ENCODE peak calls at places on chromosomes 12 and 14, in five cellular contexts. One of them, this sample, is unnamed.

GRCh38 chr14:51138353-51139103 is 43.6 kb upstream of the TRIM9 start:
- DNase-seq in neuronal stem cell: no peak
- DNase-seq in HepG2: no peak
- DNase-seq in tibial nerve: no peak
- DNase-seq in astrocyte: no peak
- DNase-seq in this sample: no peak

GRCh38 chr14:92546347-92547053 is 32.9 kb downstream of the RIN3 start:
- DNase-seq in neuronal stem cell: no peak
- DNase-seq in astrocyte: peak; percentile 59
- DNase-seq in HepG2: no peak
- DNase-seq in tibial nerve: no peak
- DNase-seq in this sample: no peak

GRCh38 chr12:59036341-59036740 is 116.0 kb upstream of the LRIG3 start:
- DNase-seq in HepG2: no peak
- DNase-seq in astrocyte: no peak
- DNase-seq in tibial nerve: no peak
- DNase-seq in neuronal stem cell: no peak
- DNase-seq in this sample: no peak

GRCh38 chr12:50933459-50934124 is 18.8 kb upstream of the HIGD1C start:
- DNase-seq in HepG2: peak; percentile 70
- DNase-seq in neuronal stem cell: no peak
- DNase-seq in tibial nerve: no peak
- DNase-seq in astrocyte: no peak
- DNase-seq in this sample: no peak

GRCh38 chr14:102164964-102165363 is 25.3 kb downstream of the WDR20 start:
- DNase-seq in HepG2: no peak
- DNase-seq in tibial nerve: no peak
- DNase-seq in astrocyte: no peak
- DNase-seq in neuronal stem cell: no peak
- DNase-seq in this sample: no peak

GRCh38 chr12:76383988-76384387 is 35.8 kb upstream of the BBS10 start:
- DNase-seq in neuronal stem cell: no peak
- DNase-seq in astrocyte: no peak
- DNase-seq in tibial nerve: no peak
- DNase-seq in HepG2: no peak
- DNase-seq in this sample: no peak

GRCh38 chr14:96225745-96226151 is 21.1 kb downstream of the BDKRB2 start:
- DNase-seq in astrocyte: peak; percentile 81
- DNase-seq in tibial nerve: no peak
- DNase-seq in HepG2: peak; percentile 7
- DNase-seq in neuronal stem cell: no peak
- DNase-seq in this sample: no peak

GRCh38 chr14:104268725-104269436 is 130.5 kb downstream of the KIF26A start:
- DNase-seq in HepG2: no peak
- DNase-seq in astrocyte: no peak
- DNase-seq in tibial nerve: no peak
- DNase-seq in neuronal stem cell: no peak
- DNase-seq in this sample: no peak

GRCh38 chr14:67473290-67474082 is 15.0 kb downstream of the TMEM229B start:
- DNase-seq in tibial nerve: no peak
- DNase-seq in HepG2: no peak
- DNase-seq in astrocyte: no peak
- DNase-seq in neuronal stem cell: no peak
- DNase-seq in this sample: no peak

GRCh38 chr14:58272589-58273372 is 25.6 kb upstream of the ARID4A start:
- DNase-seq in tibial nerve: no peak
- DNase-seq in astrocyte: peak; percentile 32
- DNase-seq in HepG2: peak; percentile 98
- DNase-seq in neuronal stem cell: no peak
- DNase-seq in this sample: no peak

GRCh38 chr14:105144666-105145380 is 23.8 kb downstream of the JAG2 start:
- DNase-seq in HepG2: no peak
- DNase-seq in neuronal stem cell: no peak
- DNase-seq in tibial nerve: no peak
- DNase-seq in astrocyte: no peak
- DNase-seq in this sample: no peak

GRCh38 chr12:90938451-90938850 is 16.5 kb downstream of the CCER1 start:
- DNase-seq in HepG2: no peak
- DNase-seq in astrocyte: peak; percentile 78
- DNase-seq in neuronal stem cell: no peak
- DNase-seq in tibial nerve: no peak
- DNase-seq in this sample: no peak

GRCh38 chr14:103091041-103091882 is 3.3 kb upstream of the EXOC3L4 start:
- DNase-seq in neuronal stem cell: peak; percentile 45
- DNase-seq in astrocyte: no peak
- DNase-seq in tibial nerve: no peak
- DNase-seq in HepG2: no peak
- DNase-seq in this sample: peak; percentile 42

GRCh38 chr12:92047058-92047826 is 98.4 kb downstream of the BTG1 start:
- DNase-seq in HepG2: no peak
- DNase-seq in tibial nerve: no peak
- DNase-seq in neuronal stem cell: no peak
- DNase-seq in astrocyte: no peak
- DNase-seq in this sample: no peak

GRCh38 chr14:34018564-34019244 is 67.8 kb upstream of the EGLN3 start:
- DNase-seq in HepG2: no peak
- DNase-seq in astrocyte: no peak
- DNase-seq in neuronal stem cell: no peak
- DNase-seq in tibial nerve: peak; percentile 30
- DNase-seq in this sample: no peak

GRCh38 chr12:130354407-130354806 is 16.7 kb downstream of the PIWIL1 start:
- DNase-seq in HepG2: no peak
- DNase-seq in astrocyte: no peak
- DNase-seq in tibial nerve: no peak
- DNase-seq in neuronal stem cell: no peak
- DNase-seq in this sample: no peak

GRCh38 chr12:26434299-26434915 is 239.0 kb downstream of the SSPN start:
- DNase-seq in astrocyte: peak; percentile 26
- DNase-seq in neuronal stem cell: peak; percentile 21
- DNase-seq in HepG2: peak; percentile 48
- DNase-seq in tibial nerve: no peak
- DNase-seq in this sample: no peak

GRCh38 chr14:99879401-99880295 is 86.4 kb downstream of the EML1 start:
- DNase-seq in astrocyte: peak; percentile 79
- DNase-seq in neuronal stem cell: no peak
- DNase-seq in tibial nerve: no peak
- DNase-seq in HepG2: no peak
- DNase-seq in this sample: no peak

GRCh38 chr12:24537241-24537860 is 411.6 kb downstream of the BCAT1 start:
- DNase-seq in astrocyte: no peak
- DNase-seq in neuronal stem cell: no peak
- DNase-seq in tibial nerve: no peak
- DNase-seq in HepG2: no peak
- DNase-seq in this sample: no peak

GRCh38 chr14:26598081-26598671 is 343 bp upstream of the NOVA1 start:
- DNase-seq in tibial nerve: peak; percentile 77
- DNase-seq in HepG2: peak; percentile 77
- DNase-seq in neuronal stem cell: peak; percentile 98
- DNase-seq in astrocyte: peak; percentile 81
- DNase-seq in this sample: peak; percentile 64

GRCh38 chr14:100885196-100886030 is 18.1 kb downstream of the RTL1 start:
- DNase-seq in astrocyte: no peak
- DNase-seq in tibial nerve: no peak
- DNase-seq in HepG2: no peak
- DNase-seq in neuronal stem cell: no peak
- DNase-seq in this sample: no peak

GRCh38 chr14:63134801-63135200 is 69.4 kb upstream of the RHOJ start:
- DNase-seq in tibial nerve: no peak
- DNase-seq in neuronal stem cell: peak; percentile 4
- DNase-seq in HepG2: no peak
- DNase-seq in astrocyte: peak; percentile 24
- DNase-seq in this sample: no peak

GRCh38 chr12:108583971-108584370 is 13.9 kb downstream of the TMEM119 start:
- DNase-seq in HepG2: no peak
- DNase-seq in astrocyte: no peak
- DNase-seq in tibial nerve: no peak
- DNase-seq in neuronal stem cell: no peak
- DNase-seq in this sample: no peak

GRCh38 chr14:65144170-65144569 is 41.9 kb upstream of the MAX start:
- DNase-seq in tibial nerve: no peak
- DNase-seq in astrocyte: no peak
- DNase-seq in HepG2: no peak
- DNase-seq in neuronal stem cell: no peak
- DNase-seq in this sample: no peak

GRCh38 chr12:79998554-79998953 is 63.7 kb upstream of the PPP1R12A start:
- DNase-seq in HepG2: no peak
- DNase-seq in astrocyte: no peak
- DNase-seq in tibial nerve: no peak
- DNase-seq in neuronal stem cell: no peak
- DNase-seq in this sample: no peak

GRCh38 chr12:116213014-116213413 is 64.5 kb downstream of the MED13L start:
- DNase-seq in tibial nerve: no peak
- DNase-seq in neuronal stem cell: no peak
- DNase-seq in HepG2: no peak
- DNase-seq in astrocyte: no peak
- DNase-seq in this sample: no peak

GRCh38 chr14:66563731-66564130 is 55.8 kb downstream of the GPHN start:
- DNase-seq in tibial nerve: no peak
- DNase-seq in HepG2: no peak
- DNase-seq in neuronal stem cell: no peak
- DNase-seq in astrocyte: no peak
- DNase-seq in this sample: no peak

DNA sequence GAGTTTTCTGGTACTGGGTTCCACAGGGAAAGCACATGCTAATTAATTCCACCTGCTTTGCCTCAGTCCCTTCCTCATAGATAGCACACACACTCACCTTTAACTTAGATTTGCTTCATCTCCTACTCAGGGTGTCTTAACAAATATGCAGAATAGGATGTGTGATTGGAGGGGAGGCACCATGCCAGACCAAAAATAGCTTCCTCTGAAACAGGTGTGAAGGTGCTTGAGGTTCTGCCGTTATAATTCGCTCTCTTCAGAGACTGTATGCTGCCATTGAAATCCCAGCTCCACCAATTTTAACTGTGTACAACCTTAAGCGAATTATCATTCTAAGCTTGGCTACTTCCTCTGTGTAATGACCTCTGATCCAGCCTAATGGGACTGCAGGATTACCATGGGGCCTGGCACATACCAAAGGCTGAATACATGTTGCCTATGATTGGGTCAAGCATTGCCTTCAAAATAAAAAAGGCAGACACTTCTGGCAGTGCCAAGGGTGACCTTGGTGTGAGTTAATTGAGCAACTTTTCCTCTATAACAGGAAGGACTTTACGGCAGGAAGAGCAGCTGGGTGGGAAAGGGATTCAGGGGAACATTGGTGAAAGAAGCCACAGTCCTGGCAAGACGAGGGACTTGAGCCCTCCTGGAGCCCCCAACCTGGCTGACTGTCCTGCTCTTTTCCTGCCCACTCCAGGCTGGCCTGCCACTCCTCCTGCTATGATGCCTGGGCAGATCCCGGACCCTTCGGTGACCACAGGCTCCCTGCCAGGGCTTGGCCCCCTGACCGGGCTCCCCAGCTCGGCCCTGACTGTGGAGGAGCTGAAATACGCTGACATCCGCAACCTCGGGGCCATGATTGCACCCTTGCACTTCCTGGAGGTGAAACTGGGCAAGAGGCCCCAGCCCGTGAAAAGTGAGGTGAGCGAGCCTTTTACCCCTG is 9.7 kb downstream of the JDP2 start:
- DNase-seq in astrocyte: no peak
- DNase-seq in neuronal stem cell: no peak
- DNase-seq in tibial nerve: no peak
- DNase-seq in HepG2: no peak
- DNase-seq in this sample: no peak
- H3K4me1 ChIP-seq in astrocyte: no peaks in the 10 kb centered on the region
- H3K4me1 ChIP-seq in neuronal stem cell: no peaks in the 10 kb centered on the region
- H3K4me1 ChIP-seq in tibial nerve: peaks cover 17% of the 10 kb centered on the region
- H3K4me1 ChIP-seq in HepG2: no peaks in the 10 kb centered on the region
- H3K4me1 ChIP-seq in this sample: peaks cover 8% of the 10 kb centered on the region

GRCh38 chr12:121158085-121158484 is 25.4 kb downstream of the P2RX7 start:
- DNase-seq in astrocyte: no peak
- DNase-seq in tibial nerve: no peak
- DNase-seq in HepG2: no peak
- DNase-seq in neuronal stem cell: no peak
- DNase-seq in this sample: no peak
- H3K27me3 ChIP-seq in astrocyte: peaks cover 61% of the 10 kb centered on the region
- H3K27me3 ChIP-seq in tibial nerve: no peaks in the 10 kb centered on the region
- H3K27me3 ChIP-seq in HepG2: no peaks in the 10 kb centered on the region
- H3K27me3 ChIP-seq in neuronal stem cell: no peaks in the 10 kb centered on the region
- H3K27me3 ChIP-seq in this sample: no peaks in the 10 kb centered on the region

DNA sequence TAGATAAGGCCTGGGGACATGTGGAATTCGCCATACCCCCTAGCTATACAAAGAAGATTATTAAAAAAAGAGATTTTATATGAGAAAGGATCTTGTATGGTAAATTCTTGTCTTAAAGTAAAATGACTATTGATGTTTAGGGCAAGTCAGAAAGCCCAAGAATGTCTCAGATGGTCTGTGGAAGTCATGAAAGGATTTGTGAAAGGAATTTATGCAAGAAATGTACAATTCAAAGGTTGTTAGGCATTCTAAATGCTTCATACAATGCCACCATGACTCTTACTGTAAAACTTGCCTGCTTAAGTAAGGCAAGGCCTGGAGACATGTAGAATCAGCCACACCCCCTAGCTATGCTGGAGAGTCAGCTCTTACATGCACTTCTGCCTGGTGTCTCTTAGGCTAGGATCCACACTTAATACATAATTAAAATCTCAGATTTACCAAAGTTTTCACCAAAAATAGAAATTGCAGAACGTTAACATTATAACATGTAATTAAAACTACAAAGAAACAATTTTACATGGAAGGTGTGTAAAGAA is 8.9 kb upstream of the ETNK1 start:
- DNase-seq in tibial nerve: no peak
- DNase-seq in astrocyte: no peak
- DNase-seq in neuronal stem cell: no peak
- DNase-seq in HepG2: no peak
- DNase-seq in this sample: no peak
- H3K9me3 ChIP-seq in tibial nerve: no peaks in the 10 kb centered on the region
- H3K9me3 ChIP-seq in astrocyte: no peaks in the 10 kb centered on the region
- H3K9me3 ChIP-seq in neuronal stem cell: peaks cover 5% of the 10 kb centered on the region
- H3K9me3 ChIP-seq in HepG2: peaks cover 22% of the 10 kb centered on the region
- H3K9me3 ChIP-seq in this sample: no peaks in the 10 kb centered on the region

DNA sequence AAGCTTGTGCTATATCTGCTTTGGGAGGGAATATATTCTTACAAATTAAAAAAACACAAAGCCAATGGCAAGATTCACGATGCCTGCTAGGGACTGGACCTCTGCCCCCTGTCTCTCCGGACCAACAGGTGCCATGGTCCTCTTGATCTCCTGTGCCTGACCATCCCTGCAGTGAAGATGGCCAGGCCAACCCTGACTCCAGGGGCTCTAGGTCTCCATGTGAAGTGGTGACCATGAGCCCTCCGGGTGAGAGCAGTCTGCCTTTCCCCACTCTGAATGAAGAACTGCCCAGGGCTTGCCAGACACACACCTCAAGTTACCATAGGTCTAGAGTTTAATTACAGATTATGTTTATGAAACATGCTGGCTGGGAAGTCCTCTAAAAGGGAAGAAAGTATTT is 1.5 kb downstream of the ARHGDIB start:
- DNase-seq in astrocyte: no peak
- DNase-seq in HepG2: no peak
- DNase-seq in neuronal stem cell: no peak
- DNase-seq in tibial nerve: no peak
- DNase-seq in this sample: no peak
- H3K4me1 ChIP-seq in astrocyte: peaks cover 8% of the 10 kb centered on the region
- H3K4me1 ChIP-seq in HepG2: no peaks in the 10 kb centered on the region
- H3K4me1 ChIP-seq in neuronal stem cell: no peaks in the 10 kb centered on the region
- H3K4me1 ChIP-seq in tibial nerve: peaks cover 22% of the 10 kb centered on the region
- H3K4me1 ChIP-seq in this sample: peaks cover 2% of the 10 kb centered on the region

This sample was measured in prostate gland.